ENCODE peak calls at places on chromosomes 7 and 10, in seven cellular contexts. One of them, this sample, is unnamed.
A peak's percentile ranks its signal among the peaks of the same experiment; 100 is the strongest.

GRCh38 chr10:65341323-65341922 is 1584.4 kb upstream of the LRRTM3 start:
- DNase-seq in ovary: no peak
- DNase-seq in suprapubic skin: no peak
- DNase-seq in tibial nerve: no peak
- DNase-seq in sigmoid colon: no peak
- DNase-seq in transverse colon: no peak
- DNase-seq in A549: no peak
- DNase-seq in this sample: no peak

GRCh38 chr7:1275685-1276424 is 43.2 kb downstream of the UNCX start:
- DNase-seq in ovary: no peak
- DNase-seq in suprapubic skin: no peak
- DNase-seq in tibial nerve: no peak
- DNase-seq in sigmoid colon: no peak
- DNase-seq in transverse colon: no peak
- DNase-seq in A549: no peak
- DNase-seq in this sample: no peak

GRCh38 chr7:121337398-121337797 is 8.6 kb downstream of the WNT16 start:
- DNase-seq in ovary: no peak
- DNase-seq in suprapubic skin: no peak
- DNase-seq in tibial nerve: no peak
- DNase-seq in sigmoid colon: no peak
- DNase-seq in transverse colon: no peak
- DNase-seq in A549: no peak
- DNase-seq in this sample: no peak

GRCh38 chr7:19091871-19092270 is 25.6 kb downstream of the TWIST1 start:
- DNase-seq in ovary: no peak
- DNase-seq in suprapubic skin: no peak
- DNase-seq in tibial nerve: no peak
- DNase-seq in sigmoid colon: no peak
- DNase-seq in transverse colon: no peak
- DNase-seq in A549: no peak
- DNase-seq in this sample: no peak

GRCh38 chr7:66429498-66430163 is 199.1 kb upstream of the KCTD7 start:
- DNase-seq in ovary: no peak
- DNase-seq in suprapubic skin: no peak
- DNase-seq in tibial nerve: no peak
- DNase-seq in sigmoid colon: no peak
- DNase-seq in transverse colon: no peak
- DNase-seq in A549: no peak
- DNase-seq in this sample: no peak

GRCh38 chr7:102244601-102245000 is 42.1 kb upstream of the SH2B2 start:
- DNase-seq in ovary: no peak
- DNase-seq in suprapubic skin: no peak
- DNase-seq in tibial nerve: no peak
- DNase-seq in sigmoid colon: no peak
- DNase-seq in transverse colon: no peak
- DNase-seq in A549: no peak
- DNase-seq in this sample: no peak

GRCh38 chr10:75121322-75121721 is 9.9 kb downstream of the SAMD8 start:
- DNase-seq in ovary: no peak
- DNase-seq in suprapubic skin: no peak
- DNase-seq in tibial nerve: no peak
- DNase-seq in sigmoid colon: no peak
- DNase-seq in transverse colon: no peak
- DNase-seq in A549: no peak
- DNase-seq in this sample: no peak

GRCh38 chr7:158733762-158734494 is 29.3 kb upstream of the NCAPG2 start:
- DNase-seq in ovary: no peak
- DNase-seq in suprapubic skin: no peak
- DNase-seq in tibial nerve: no peak
- DNase-seq in sigmoid colon: no peak
- DNase-seq in transverse colon: no peak
- DNase-seq in A549: no peak
- DNase-seq in this sample: no peak

GRCh38 chr10:125006921-125007391 is 65.0 kb downstream of the ZRANB1 start:
- DNase-seq in ovary: no peak
- DNase-seq in suprapubic skin: peak; percentile 72
- DNase-seq in tibial nerve: no peak
- DNase-seq in sigmoid colon: peak; percentile 67
- DNase-seq in transverse colon: peak; percentile 4
- DNase-seq in A549: no peak
- DNase-seq in this sample: no peak

GRCh38 chr7:457814-458510 is 61.7 kb downstream of the PDGFA start:
- DNase-seq in ovary: no peak
- DNase-seq in suprapubic skin: no peak
- DNase-seq in tibial nerve: no peak
- DNase-seq in sigmoid colon: no peak
- DNase-seq in transverse colon: no peak
- DNase-seq in A549: no peak
- DNase-seq in this sample: no peak

GRCh38 chr7:158054611-158055010 is 533.0 kb downstream of the PTPRN2 start:
- DNase-seq in ovary: no peak
- DNase-seq in suprapubic skin: no peak
- DNase-seq in tibial nerve: no peak
- DNase-seq in sigmoid colon: peak; percentile 37
- DNase-seq in transverse colon: no peak
- DNase-seq in A549: no peak
- DNase-seq in this sample: no peak

GRCh38 chr7:79673969-79674368 is 220.5 kb upstream of the MAGI2 start:
- DNase-seq in ovary: no peak
- DNase-seq in suprapubic skin: no peak
- DNase-seq in tibial nerve: no peak
- DNase-seq in sigmoid colon: no peak
- DNase-seq in transverse colon: peak; percentile 26
- DNase-seq in A549: no peak
- DNase-seq in this sample: no peak

GRCh38 chr7:79668292-79668691 is 214.8 kb upstream of the MAGI2 start:
- DNase-seq in ovary: no peak
- DNase-seq in suprapubic skin: no peak
- DNase-seq in tibial nerve: no peak
- DNase-seq in sigmoid colon: no peak
- DNase-seq in transverse colon: no peak
- DNase-seq in A549: no peak
- DNase-seq in this sample: no peak

GRCh38 chr7:79673421-79673820 is 220.0 kb upstream of the MAGI2 start:
- DNase-seq in ovary: no peak
- DNase-seq in suprapubic skin: no peak
- DNase-seq in tibial nerve: no peak
- DNase-seq in sigmoid colon: no peak
- DNase-seq in transverse colon: no peak
- DNase-seq in A549: no peak
- DNase-seq in this sample: no peak
- TF ChIP-seq EP300 in ovary: no peak
- TF ChIP-seq EP300 in suprapubic skin: no peak
- TF ChIP-seq EP300 in tibial nerve: no peak
- TF ChIP-seq EP300 in sigmoid colon: no peak
- TF ChIP-seq EP300 in transverse colon: no peak
- TF ChIP-seq EP300 in A549: no peak
- TF ChIP-seq EP300 in this sample: no peak

GRCh38 chr7:141257597-141257996 is 183.7 kb downstream of the TMEM178B start:
- DNase-seq in ovary: no peak
- DNase-seq in suprapubic skin: no peak
- DNase-seq in tibial nerve: no peak
- DNase-seq in sigmoid colon: no peak
- DNase-seq in transverse colon: no peak
- DNase-seq in A549: no peak
- DNase-seq in this sample: no peak
- TF ChIP-seq CTCF in ovary: no peak
- TF ChIP-seq CTCF in suprapubic skin: no peak
- TF ChIP-seq CTCF in tibial nerve: no peak
- TF ChIP-seq CTCF in sigmoid colon: no peak
- TF ChIP-seq CTCF in transverse colon: no peak
- TF ChIP-seq CTCF in A549: no peak
- TF ChIP-seq CTCF in this sample: no peak

GRCh38 chr7:31852438-31852837 is 165.4 kb downstream of the PPP1R17 start:
- DNase-seq in ovary: no peak
- DNase-seq in suprapubic skin: no peak
- DNase-seq in tibial nerve: no peak
- DNase-seq in sigmoid colon: no peak
- DNase-seq in transverse colon: no peak
- DNase-seq in A549: no peak
- DNase-seq in this sample: no peak
- H3K27ac ChIP-seq in ovary: no peak overlapping the region
- H3K27ac ChIP-seq in suprapubic skin: no peak overlapping the region
- H3K27ac ChIP-seq in tibial nerve: no peak overlapping the region
- H3K27ac ChIP-seq in sigmoid colon: no peak overlapping the region
- H3K27ac ChIP-seq in transverse colon: no peak overlapping the region
- H3K27ac ChIP-seq in A549: no peak overlapping the region
- H3K27ac ChIP-seq in this sample: no peak overlapping the region

DNA sequence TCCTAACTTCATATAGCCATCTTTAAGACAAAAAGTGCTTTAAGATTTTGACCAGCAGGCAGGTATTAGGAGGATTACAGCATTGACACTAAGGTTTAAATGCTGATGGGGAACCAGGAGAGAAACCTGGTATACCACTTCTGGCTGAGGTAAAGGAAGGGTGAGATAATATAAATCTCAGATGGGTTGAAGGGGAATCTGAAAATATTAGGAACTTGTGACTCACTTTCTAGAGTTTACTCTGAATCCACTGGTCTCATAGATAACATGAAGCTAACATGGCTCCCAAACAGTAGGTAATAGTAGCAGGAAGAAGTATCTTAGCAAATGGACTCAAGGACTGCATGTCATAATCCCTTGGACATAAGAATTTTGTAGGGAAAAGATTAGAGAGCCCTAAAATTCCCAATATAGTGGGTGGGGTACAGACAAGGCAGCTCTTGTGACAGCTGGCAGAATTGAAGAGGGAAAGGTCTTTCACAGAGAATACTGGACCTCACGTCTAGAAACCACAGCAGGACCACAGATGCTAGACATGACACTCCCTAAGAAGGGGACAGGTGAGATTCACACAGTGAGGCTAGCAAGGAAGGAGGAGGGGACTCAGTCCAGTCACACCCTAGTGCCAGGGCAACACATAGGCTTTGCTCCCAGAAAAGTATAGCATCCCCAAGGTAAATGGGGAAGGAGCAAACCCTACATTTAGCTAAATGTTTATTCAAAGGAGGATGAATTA is 3.5 kb downstream of the PTTG1IP2 start:
- DNase-seq in ovary: no peak
- DNase-seq in suprapubic skin: no peak
- DNase-seq in tibial nerve: no peak
- DNase-seq in sigmoid colon: no peak
- DNase-seq in transverse colon: no peak
- DNase-seq in A549: no peak
- DNase-seq in this sample: no peak
- TF ChIP-seq EP300 in ovary: no peak
- TF ChIP-seq EP300 in suprapubic skin: no peak
- TF ChIP-seq EP300 in tibial nerve: no peak
- TF ChIP-seq EP300 in sigmoid colon: no peak
- TF ChIP-seq EP300 in transverse colon: no peak
- TF ChIP-seq EP300 in A549: no peak
- TF ChIP-seq EP300 in this sample: no peak

GRCh38 chr7:116786791-116787443 is 75.5 kb upstream of the CAPZA2 start:
- DNase-seq in ovary: no peak
- DNase-seq in suprapubic skin: no peak
- DNase-seq in tibial nerve: no peak
- DNase-seq in sigmoid colon: no peak
- DNase-seq in transverse colon: no peak
- DNase-seq in A549: peak; percentile 59
- DNase-seq in this sample: no peak
- TF ChIP-seq CTCF in ovary: no peak
- TF ChIP-seq CTCF in suprapubic skin: no peak
- TF ChIP-seq CTCF in tibial nerve: no peak
- TF ChIP-seq CTCF in sigmoid colon: no peak
- TF ChIP-seq CTCF in transverse colon: peak; percentile 15
- TF ChIP-seq CTCF in A549: peak; percentile 56
- TF ChIP-seq CTCF in this sample: no peak

GRCh38 chr10:19654576-19654975 is 161.7 kb upstream of the PLXDC2 start:
- DNase-seq in ovary: no peak
- DNase-seq in suprapubic skin: no peak
- DNase-seq in tibial nerve: no peak
- DNase-seq in sigmoid colon: no peak
- DNase-seq in transverse colon: no peak
- DNase-seq in A549: no peak
- DNase-seq in this sample: no peak

GRCh38 chr10:19659920-19660655 is 156.1 kb upstream of the PLXDC2 start:
- DNase-seq in ovary: no peak
- DNase-seq in suprapubic skin: no peak
- DNase-seq in tibial nerve: no peak
- DNase-seq in sigmoid colon: no peak
- DNase-seq in transverse colon: no peak
- DNase-seq in A549: no peak
- DNase-seq in this sample: no peak

GRCh38 chr10:19656420-19657042 is 159.7 kb upstream of the PLXDC2 start:
- DNase-seq in ovary: no peak
- DNase-seq in suprapubic skin: no peak
- DNase-seq in tibial nerve: no peak
- DNase-seq in sigmoid colon: no peak
- DNase-seq in transverse colon: no peak
- DNase-seq in A549: no peak
- DNase-seq in this sample: no peak

GRCh38 chr10:19658131-19658530 is 158.1 kb upstream of the PLXDC2 start:
- DNase-seq in ovary: no peak
- DNase-seq in suprapubic skin: no peak
- DNase-seq in tibial nerve: no peak
- DNase-seq in sigmoid colon: no peak
- DNase-seq in transverse colon: no peak
- DNase-seq in A549: no peak
- DNase-seq in this sample: no peak

GRCh38 chr10:19658622-19659233 is 157.5 kb upstream of the PLXDC2 start:
- DNase-seq in ovary: no peak
- DNase-seq in suprapubic skin: no peak
- DNase-seq in tibial nerve: no peak
- DNase-seq in sigmoid colon: no peak
- DNase-seq in transverse colon: no peak
- DNase-seq in A549: no peak
- DNase-seq in this sample: no peak
- H3K27ac ChIP-seq in ovary: no peak overlapping the region
- H3K27ac ChIP-seq in suprapubic skin: no peak overlapping the region
- H3K27ac ChIP-seq in tibial nerve: no peak overlapping the region
- H3K27ac ChIP-seq in sigmoid colon: no peak overlapping the region
- H3K27ac ChIP-seq in transverse colon: no peak overlapping the region
- H3K27ac ChIP-seq in A549: no peak overlapping the region
- H3K27ac ChIP-seq in this sample: no peak overlapping the region

GRCh38 chr10:14879801-14880193 is 1.1 kb downstream of the SUV39H2 start:
- DNase-seq in ovary: no peak
- DNase-seq in suprapubic skin: no peak
- DNase-seq in tibial nerve: no peak
- DNase-seq in sigmoid colon: no peak
- DNase-seq in transverse colon: no peak
- DNase-seq in A549: no peak
- DNase-seq in this sample: no peak

GRCh38 chr10:14876764-14877163 is 1.9 kb upstream of the SUV39H2 start:
- DNase-seq in ovary: no peak
- DNase-seq in suprapubic skin: no peak
- DNase-seq in tibial nerve: no peak
- DNase-seq in sigmoid colon: no peak
- DNase-seq in transverse colon: no peak
- DNase-seq in A549: no peak
- DNase-seq in this sample: no peak

GRCh38 chr10:14880201-14880600 is 1.5 kb downstream of the SUV39H2 start:
- DNase-seq in ovary: no peak
- DNase-seq in suprapubic skin: no peak
- DNase-seq in tibial nerve: no peak
- DNase-seq in sigmoid colon: no peak
- DNase-seq in transverse colon: no peak
- DNase-seq in A549: no peak
- DNase-seq in this sample: no peak

GRCh38 chr10:14879055-14879800 is 562 bp downstream of the SUV39H2 start:
- DNase-seq in ovary: no peak
- DNase-seq in suprapubic skin: no peak
- DNase-seq in tibial nerve: no peak
- DNase-seq in sigmoid colon: no peak
- DNase-seq in transverse colon: peak; percentile 31
- DNase-seq in A549: no peak
- DNase-seq in this sample: no peak

GRCh38 chr10:14878266-14879054 is at the start of gene SUV39H2:
- DNase-seq in ovary: peak; percentile 96
- DNase-seq in suprapubic skin: peak; percentile 96
- DNase-seq in tibial nerve: peak; percentile 91
- DNase-seq in sigmoid colon: peak; percentile 98
- DNase-seq in transverse colon: peak; percentile 97
- DNase-seq in A549: peak; percentile 95
- DNase-seq in this sample: peak; percentile 97
- TF ChIP-seq EP300 in ovary: no peak
- TF ChIP-seq EP300 in suprapubic skin: no peak
- TF ChIP-seq EP300 in tibial nerve: no peak
- TF ChIP-seq EP300 in sigmoid colon: no peak
- TF ChIP-seq EP300 in transverse colon: no peak
- TF ChIP-seq EP300 in A549: no peak
- TF ChIP-seq EP300 in this sample: no peak